ENCODE peak calls at places on chromosomes 5 and 9, in nine cellular contexts. P, I, V, Q, S, T, N, X and C are unnamed samples.

GRCh38 chr9:123823194-123823947 is 106.6 kb downstream of the DENND1A start:
- DNase-seq in N (no peak), Q (no peak), X (no peak), I (no peak), V (no peak), T (no peak), P (no peak), S (no peak), C (no peak)

GRCh38 chr9:128835246-128836210 is 5.9 kb upstream of the SPOUT1 start:
- DNase-seq in P (peak; percentile 33), V (no peak), T (no peak), N (no peak), S (no peak), I (no peak), Q (no peak), X (no peak), C (no peak)

GRCh38 chr5:143714629-143715028 is 97.3 kb upstream of the HMHB1 start:
- DNase-seq in I (no peak), V (no peak), T (peak; percentile 61), Q (no peak), S (no peak), P (no peak), N (peak; percentile 60), X (no peak), C (no peak)

GRCh38 chr9:128636556-128637530 is 19.8 kb downstream of the DYNC2I2 start:
- DNase-seq in P (no peak), N (no peak), X (no peak), I (no peak), Q (no peak), T (no peak), V (no peak), S (no peak), C (no peak)

GRCh38 chr5:1478333-1478732 is 33.1 kb upstream of the SLC6A3 start:
- DNase-seq in I (no peak), T (no peak), Q (peak; percentile 58), S (no peak), X (no peak), V (no peak), N (no peak), P (peak; percentile 49), C (no peak)

GRCh38 chr5:74056789-74057164 is 430.8 kb downstream of the ARHGEF28 start:
- DNase-seq in N (peak; percentile 33), T (no peak), I (peak; percentile 47), V (peak; percentile 36), S (no peak), P (no peak), X (no peak), Q (no peak), C (peak; percentile 54)

GRCh38 chr5:55982957-55983381 is 11.8 kb downstream of the IL6ST start:
- DNase-seq in V (peak; percentile 45), N (no peak), Q (no peak), I (no peak), T (no peak), P (no peak), S (no peak), X (no peak), C (peak; percentile 28)

GRCh38 chr5:131081371-131081770 is 83.7 kb downstream of the HINT1 start:
- DNase-seq in I (no peak), T (no peak), V (no peak), N (peak; percentile 0), S (no peak), Q (no peak), X (no peak), P (no peak), C (no peak)

GRCh38 chr5:95921501-95921900 is 40.1 kb downstream of the ELL2 start:
- DNase-seq in T (no peak), I (no peak), P (no peak), S (no peak), V (no peak), X (no peak), N (no peak), Q (no peak), C (no peak)

GRCh38 chr5:882253-883185 is 10.1 kb downstream of the BRD9 start:
- DNase-seq in P (no peak), X (no peak), N (no peak), Q (no peak), I (no peak), V (no peak), S (no peak), T (no peak), C (no peak)

GRCh38 chr5:154207204-154207603 is 16.7 kb downstream of the GALNT10 start:
- DNase-seq in N (no peak), I (no peak), Q (no peak), S (no peak), X (no peak), T (no peak), V (no peak), P (no peak), C (no peak)
- H3K27ac ChIP-seq in N (no peak overlapping the region), I (no peak overlapping the region), Q (no peak overlapping the region), S (no peak overlapping the region), X (no peak overlapping the region), T (no peak overlapping the region), V (no peak overlapping the region), P (no peak overlapping the region), C (no peak overlapping the region)

GRCh38 chr9:135355466-135356420 is 123.8 kb upstream of the PPP1R26 start:
- DNase-seq in X (no peak), S (no peak), V (no peak), I (no peak), T (no peak), P (no peak), N (no peak), Q (no peak), C (no peak)

GRCh38 chr9:135358161-135358940 is 121.2 kb upstream of the PPP1R26 start:
- DNase-seq in T (no peak), N (no peak), V (no peak), S (no peak), P (no peak), I (no peak), X (no peak), Q (no peak), C (no peak)

GRCh38 chr9:135349963-135350360 is 129.6 kb upstream of the PPP1R26 start:
- DNase-seq in N (no peak), P (no peak), V (no peak), Q (no peak), T (no peak), S (no peak), I (no peak), X (no peak), C (no peak)

GRCh38 chr9:135356796-135357195 is 122.8 kb upstream of the PPP1R26 start:
- DNase-seq in I (no peak), T (no peak), P (no peak), Q (no peak), N (no peak), V (no peak), S (no peak), X (no peak), C (no peak)

DNA sequence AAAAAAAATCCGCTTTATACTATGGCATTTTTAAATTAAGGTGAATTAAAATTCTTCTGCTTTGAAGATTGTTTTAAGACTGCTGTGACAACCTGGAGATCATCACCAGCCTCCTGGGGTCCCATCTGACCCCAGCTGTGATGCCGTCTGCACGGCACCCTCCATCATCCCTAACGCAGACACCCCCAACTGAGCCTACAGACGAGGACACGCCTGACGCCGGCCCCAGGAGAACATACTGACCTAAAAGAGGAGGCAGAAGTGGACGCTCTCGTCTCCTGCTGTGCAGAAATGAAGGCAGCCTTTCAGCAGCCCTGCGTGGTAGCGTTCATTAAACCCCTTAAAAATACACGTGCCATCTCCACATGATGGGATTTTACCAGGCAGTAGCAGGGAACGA is 125.6 kb upstream of the PPP1R26 start:
- DNase-seq in I (no peak), V (no peak), X (no peak), N (no peak), Q (no peak), P (no peak), S (no peak), T (no peak), C (no peak)
- H3K27me3 ChIP-seq in I (no peaks in the 10 kb centered on the region), V (no peaks in the 10 kb centered on the region), X (no peaks in the 10 kb centered on the region), N (no peaks in the 10 kb centered on the region), Q (no peaks in the 10 kb centered on the region), P (no peaks in the 10 kb centered on the region), S (no peaks in the 10 kb centered on the region), T (no peaks in the 10 kb centered on the region), C (no peaks in the 10 kb centered on the region)

GRCh38 chr9:134436356-134436717 is 110.1 kb downstream of the RXRA start:
- DNase-seq in P (no peak), X (no peak), I (no peak), Q (no peak), N (no peak), T (no peak), V (no peak), S (no peak), C (no peak)

GRCh38 chr9:134438204-134438788 is 112.0 kb downstream of the RXRA start:
- DNase-seq in V (no peak), X (no peak), P (no peak), N (no peak), T (no peak), S (no peak), Q (no peak), I (no peak), C (no peak)

GRCh38 chr9:134437417-134438203 is 111.4 kb downstream of the RXRA start:
- DNase-seq in T (no peak), Q (no peak), X (no peak), I (no peak), N (no peak), V (no peak), P (no peak), S (no peak), C (no peak)

GRCh38 chr9:134435527-134436355 is 109.5 kb downstream of the RXRA start:
- DNase-seq in N (no peak), P (no peak), Q (no peak), T (no peak), V (no peak), X (no peak), I (no peak), S (no peak), C (no peak)

GRCh38 chr9:134436926-134437325 is 110.7 kb downstream of the RXRA start:
- DNase-seq in N (no peak), V (no peak), X (no peak), P (no peak), S (no peak), Q (no peak), I (no peak), T (no peak), C (no peak)
- H3K27ac ChIP-seq in N (no peak overlapping the region), V (no peak overlapping the region), X (peak overlapping the region; percentile 85), P (no peak overlapping the region), S (no peak overlapping the region), Q (peak overlapping the region; percentile 86), I (no peak overlapping the region), T (no peak overlapping the region), C (no peak overlapping the region)

GRCh38 chr5:66646570-66646969 is 50.4 kb downstream of the MAST4 start:
- DNase-seq in T (no peak), Q (no peak), P (no peak), V (no peak), X (no peak), I (no peak), S (no peak), N (no peak), C (no peak)

GRCh38 chr5:66643383-66643782 is 47.2 kb downstream of the MAST4 start:
- DNase-seq in Q (no peak), P (no peak), I (no peak), N (no peak), T (no peak), V (no peak), X (no peak), S (no peak), C (no peak)

GRCh38 chr5:66645039-66645438 is 48.8 kb downstream of the MAST4 start:
- DNase-seq in I (peak; percentile 21), S (no peak), P (no peak), Q (no peak), X (no peak), V (no peak), N (no peak), T (no peak), C (no peak)

GRCh38 chr5:66639036-66639435 is 42.8 kb downstream of the MAST4 start:
- DNase-seq in S (no peak), N (no peak), X (no peak), V (no peak), T (no peak), P (no peak), I (no peak), Q (no peak), C (no peak)

GRCh38 chr5:66642538-66642937 is 46.3 kb downstream of the MAST4 start:
- DNase-seq in Q (no peak), V (no peak), T (no peak), P (no peak), S (no peak), N (no peak), I (no peak), X (no peak), C (no peak)
- H3K27me3 ChIP-seq in Q (no peaks in the 10 kb centered on the region), V (no peaks in the 10 kb centered on the region), T (no peaks in the 10 kb centered on the region), P (no peaks in the 10 kb centered on the region), S (no peaks in the 10 kb centered on the region), N (no peaks in the 10 kb centered on the region), I (no peaks in the 10 kb centered on the region), X (no peaks in the 10 kb centered on the region), C (no peaks in the 10 kb centered on the region)